ENCODE peak calls at places on chromosomes 16 and 17, in five cellular contexts. One of them, this sample, is unnamed.

GRCh38 chr17:17729620-17730249 is 48.5 kb downstream of the RAI1 start:
- DNase-seq in GM20000: peak; percentile 78
- DNase-seq in stimulated activated CD8-positive, alpha-beta memory T cell treated with anti-CD3 and anti-CD28 coated beads, Interleukin-7, amount 100 ng/mL, for 1 hour: no peak
- DNase-seq in AG09309: no peak
- DNase-seq in GM23248: no peak
- DNase-seq in this sample: no peak

GRCh38 chr17:60141111-60142018 is 8.4 kb upstream of the CA4 start:
- DNase-seq in GM23248: peak; percentile 30
- DNase-seq in AG09309: no peak
- DNase-seq in GM20000: no peak
- DNase-seq in stimulated activated CD8-positive, alpha-beta memory T cell treated with anti-CD3 and anti-CD28 coated beads, Interleukin-7, amount 100 ng/mL, for 1 hour: no peak
- DNase-seq in this sample: no peak

GRCh38 chr17:45284176-45285140 is 22.6 kb upstream of the SPATA32 start:
- DNase-seq in GM23248: no peak
- DNase-seq in GM20000: no peak
- DNase-seq in stimulated activated CD8-positive, alpha-beta memory T cell treated with anti-CD3 and anti-CD28 coated beads, Interleukin-7, amount 100 ng/mL, for 1 hour: no peak
- DNase-seq in AG09309: no peak
- DNase-seq in this sample: no peak

GRCh38 chr17:2487306-2487705 is 24.4 kb downstream of the METTL16 start:
- DNase-seq in GM23248: no peak
- DNase-seq in stimulated activated CD8-positive, alpha-beta memory T cell treated with anti-CD3 and anti-CD28 coated beads, Interleukin-7, amount 100 ng/mL, for 1 hour: no peak
- DNase-seq in GM20000: no peak
- DNase-seq in AG09309: no peak
- DNase-seq in this sample: no peak

GRCh38 chr16:22677024-22677830 is 136.7 kb upstream of the HS3ST2 start:
- DNase-seq in AG09309: no peak
- DNase-seq in stimulated activated CD8-positive, alpha-beta memory T cell treated with anti-CD3 and anti-CD28 coated beads, Interleukin-7, amount 100 ng/mL, for 1 hour: no peak
- DNase-seq in GM20000: no peak
- DNase-seq in GM23248: no peak
- DNase-seq in this sample: no peak

GRCh38 chr16:20265019-20265418 is 62.3 kb downstream of the GP2 start:
- DNase-seq in AG09309: no peak
- DNase-seq in GM23248: no peak
- DNase-seq in GM20000: no peak
- DNase-seq in stimulated activated CD8-positive, alpha-beta memory T cell treated with anti-CD3 and anti-CD28 coated beads, Interleukin-7, amount 100 ng/mL, for 1 hour: no peak
- DNase-seq in this sample: no peak

GRCh38 chr16:56617212-56618085 is 8.1 kb upstream of the MT1E start:
- DNase-seq in AG09309: no peak
- DNase-seq in GM20000: no peak
- DNase-seq in GM23248: peak; percentile 88
- DNase-seq in stimulated activated CD8-positive, alpha-beta memory T cell treated with anti-CD3 and anti-CD28 coated beads, Interleukin-7, amount 100 ng/mL, for 1 hour: no peak
- DNase-seq in this sample: peak; percentile 67

GRCh38 chr17:55171634-55172328 is 93.0 kb upstream of the HLF start:
- DNase-seq in stimulated activated CD8-positive, alpha-beta memory T cell treated with anti-CD3 and anti-CD28 coated beads, Interleukin-7, amount 100 ng/mL, for 1 hour: no peak
- DNase-seq in GM20000: peak; percentile 13
- DNase-seq in AG09309: no peak
- DNase-seq in GM23248: no peak
- DNase-seq in this sample: no peak

GRCh38 chr17:64706224-64707076 is 44.3 kb upstream of the SMURF2 start:
- DNase-seq in GM20000: no peak
- DNase-seq in stimulated activated CD8-positive, alpha-beta memory T cell treated with anti-CD3 and anti-CD28 coated beads, Interleukin-7, amount 100 ng/mL, for 1 hour: no peak
- DNase-seq in GM23248: peak; percentile 56
- DNase-seq in AG09309: no peak
- DNase-seq in this sample: peak; percentile 19

GRCh38 chr17:77419095-77419494 is 278.3 kb downstream of the SEC14L1 start:
- DNase-seq in AG09309: no peak
- DNase-seq in GM20000: no peak
- DNase-seq in stimulated activated CD8-positive, alpha-beta memory T cell treated with anti-CD3 and anti-CD28 coated beads, Interleukin-7, amount 100 ng/mL, for 1 hour: no peak
- DNase-seq in GM23248: no peak
- DNase-seq in this sample: no peak

GRCh38 chr17:64503821-64504768 is 2.0 kb downstream of the DDX5 start:
- DNase-seq in GM23248: peak; percentile 58
- DNase-seq in AG09309: no peak
- DNase-seq in GM20000: no peak
- DNase-seq in stimulated activated CD8-positive, alpha-beta memory T cell treated with anti-CD3 and anti-CD28 coated beads, Interleukin-7, amount 100 ng/mL, for 1 hour: no peak
- DNase-seq in this sample: no peak

GRCh38 chr17:21510686-21511367 is 134.7 kb downstream of the KCNJ12 start:
- DNase-seq in GM20000: no peak
- DNase-seq in AG09309: no peak
- DNase-seq in stimulated activated CD8-positive, alpha-beta memory T cell treated with anti-CD3 and anti-CD28 coated beads, Interleukin-7, amount 100 ng/mL, for 1 hour: no peak
- DNase-seq in GM23248: no peak
- DNase-seq in this sample: no peak

GRCh38 chr17:82939213-82940030 is 99.6 kb upstream of the ZNF750 start:
- DNase-seq in stimulated activated CD8-positive, alpha-beta memory T cell treated with anti-CD3 and anti-CD28 coated beads, Interleukin-7, amount 100 ng/mL, for 1 hour: no peak
- DNase-seq in GM20000: no peak
- DNase-seq in GM23248: no peak
- DNase-seq in AG09309: no peak
- DNase-seq in this sample: no peak

GRCh38 chr16:57360321-57360935 is 1.8 kb downstream of the CCL22 start:
- DNase-seq in GM23248: no peak
- DNase-seq in GM20000: no peak
- DNase-seq in AG09309: no peak
- DNase-seq in stimulated activated CD8-positive, alpha-beta memory T cell treated with anti-CD3 and anti-CD28 coated beads, Interleukin-7, amount 100 ng/mL, for 1 hour: no peak
- DNase-seq in this sample: no peak

GRCh38 chr17:43482103-43483012 is 1.4 kb upstream of the DHX8 start:
- DNase-seq in AG09309: no peak
- DNase-seq in GM20000: no peak
- DNase-seq in GM23248: no peak
- DNase-seq in stimulated activated CD8-positive, alpha-beta memory T cell treated with anti-CD3 and anti-CD28 coated beads, Interleukin-7, amount 100 ng/mL, for 1 hour: no peak
- DNase-seq in this sample: no peak

GRCh38 chr17:17134952-17135340 is 71.2 kb downstream of the PLD6 start:
- DNase-seq in GM23248: no peak
- DNase-seq in GM20000: no peak
- DNase-seq in stimulated activated CD8-positive, alpha-beta memory T cell treated with anti-CD3 and anti-CD28 coated beads, Interleukin-7, amount 100 ng/mL, for 1 hour: no peak
- DNase-seq in AG09309: no peak
- DNase-seq in this sample: no peak

This sample was measured in mucosa of gallbladder.